ENCODE peak calls at places on chromosome 4, in nine cellular contexts. Y, I, U, W, T, F, J, M and A are unnamed samples.
A peak's percentile ranks its signal among the peaks of the same experiment; 100 is the strongest.

GRCh38 chr4:3317656-3318211 is 24.9 kb downstream of the RGS12 start:
- DNase-seq in F (no peak), M (no peak), U (no peak), J (no peak), I (no peak), Y (no peak), T (no peak), W (no peak), A (no peak)

GRCh38 chr4:78293841-78294301 is 236.7 kb downstream of the FRAS1 start:
- DNase-seq in F (no peak), I (no peak), T (no peak), J (no peak), U (peak; percentile 4), Y (no peak), W (no peak), M (no peak), A (no peak)

GRCh38 chr4:7857238-7857701 is 82.4 kb downstream of the AFAP1 start:
- DNase-seq in J (peak; percentile 36), Y (peak; percentile 25), T (no peak), I (no peak), U (no peak), W (no peak), M (peak; percentile 70), F (no peak), A (no peak)

GRCh38 chr4:88697113-88697512 is 516 bp downstream of the NAP1L5 start:
- DNase-seq in F (no peak), Y (peak; percentile 45), M (peak; percentile 82), I (peak; percentile 16), W (no peak), T (no peak), J (no peak), U (no peak), A (peak; percentile 23)

GRCh38 chr4:54228064-54228527 is 997 bp upstream of the PDGFRA start:
- DNase-seq in W (peak; percentile 59), F (peak; percentile 68), T (no peak), U (peak; percentile 55), I (peak; percentile 68), J (peak; percentile 58), M (peak; percentile 89), Y (peak; percentile 90), A (peak; percentile 51)

GRCh38 chr4:165207016-165207430 is 338 bp upstream of the KLHL2 start:
- DNase-seq in J (peak; percentile 22), I (peak; percentile 31), T (no peak), U (peak; percentile 11), F (no peak), Y (peak; percentile 39), M (peak; percentile 62), W (no peak), A (no peak)

GRCh38 chr4:136424052-136424451 is 1108.2 kb downstream of the PCDH18 start:
- DNase-seq in M (no peak), W (no peak), T (no peak), F (no peak), J (no peak), Y (no peak), I (no peak), U (no peak), A (no peak)

GRCh38 chr4:61507091-61507490 is 307.0 kb downstream of the ADGRL3 start:
- DNase-seq in M (no peak), F (no peak), U (no peak), T (no peak), W (no peak), I (no peak), Y (no peak), J (no peak), A (no peak)

GRCh38 chr4:66524778-66525177 is 854.5 kb upstream of the EPHA5 start:
- DNase-seq in T (no peak), U (no peak), Y (no peak), M (no peak), J (no peak), I (no peak), W (no peak), F (no peak), A (no peak)
- H3K4me1 ChIP-seq in T (no peaks in the 10 kb centered on the region), U (no peaks in the 10 kb centered on the region), Y (no peaks in the 10 kb centered on the region), M (no peaks in the 10 kb centered on the region), J (no peaks in the 10 kb centered on the region), I (no peaks in the 10 kb centered on the region), W (no peaks in the 10 kb centered on the region), F (no peaks in the 10 kb centered on the region), A (no peaks in the 10 kb centered on the region)

GRCh38 chr4:169270156-169270809 is 473 bp downstream of the SH3RF1 start:
- DNase-seq in Y (peak; percentile 58), F (peak; percentile 19), J (peak; percentile 80), W (peak; percentile 37), I (peak; percentile 69), U (peak; percentile 37), M (peak; percentile 70), T (no peak), A (peak; percentile 44)

GRCh38 chr4:169268951-169269781 is 1.6 kb downstream of the SH3RF1 start:
- DNase-seq in U (peak; percentile 58), F (no peak), M (no peak), I (peak; percentile 31), W (no peak), Y (no peak), J (no peak), T (no peak), A (no peak)

GRCh38 chr4:169271692-169272007 is 894 bp upstream of the SH3RF1 start:
- DNase-seq in T (no peak), F (no peak), M (no peak), U (no peak), Y (peak; percentile 24), I (peak; percentile 22), W (no peak), J (no peak), A (no peak)

GRCh38 chr4:169272265-169272886 is 1.6 kb upstream of the SH3RF1 start:
- DNase-seq in F (no peak), I (no peak), T (peak; percentile 72), W (no peak), M (no peak), Y (no peak), J (no peak), U (no peak), A (no peak)

DNA sequence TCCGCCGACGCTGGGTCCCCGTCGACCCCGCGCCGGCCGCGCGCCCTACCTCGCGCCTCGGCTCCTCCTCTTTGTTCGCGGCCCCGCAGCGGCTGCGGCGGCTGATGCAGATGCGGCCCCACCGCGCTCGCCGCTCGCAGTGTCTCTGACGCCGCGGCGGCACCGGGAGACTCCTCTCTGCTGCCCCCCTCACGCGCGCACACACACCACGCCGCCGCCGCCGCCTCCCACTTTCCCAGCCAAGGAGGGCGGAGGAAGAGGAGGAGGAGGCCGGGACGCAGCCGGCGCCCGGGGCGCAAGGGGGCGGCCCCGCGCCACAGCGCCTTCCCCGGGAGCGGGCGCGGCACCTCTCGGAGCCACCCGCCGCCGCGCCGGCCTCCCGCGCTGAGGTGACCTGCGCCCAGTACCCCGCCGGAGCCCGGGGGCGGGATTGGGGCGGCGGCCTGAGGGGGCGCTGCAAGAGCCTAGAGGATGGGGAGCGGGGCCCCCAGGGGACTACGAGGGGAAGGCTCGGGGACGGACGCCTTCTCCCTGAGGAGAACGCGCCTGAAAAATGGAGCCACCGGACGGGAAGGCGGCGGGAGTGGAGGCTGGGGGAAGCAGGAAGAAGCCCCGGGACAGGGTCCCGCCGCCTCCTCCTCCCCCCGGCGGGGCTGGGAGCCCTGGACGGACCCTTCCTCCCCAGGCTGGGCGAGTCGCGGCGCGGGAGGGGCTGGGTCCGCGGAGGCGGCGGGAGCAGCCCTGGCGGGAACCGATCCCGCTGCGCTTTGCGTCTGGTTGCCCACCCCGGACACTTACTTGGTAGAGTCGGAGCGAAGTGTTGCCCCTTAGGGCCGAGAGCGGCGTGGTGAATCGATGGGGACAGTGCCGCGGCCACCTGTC is at the start of gene SH3RF1:
- DNase-seq in I (peak; percentile 88), T (no peak), M (peak; percentile 95), J (peak; percentile 91), U (peak; percentile 80), F (peak; percentile 76), W (peak; percentile 86), Y (peak; percentile 91), A (peak; percentile 81)
- TF ChIP-seq POLR2A in I (peak; percentile 91), T (peak; percentile 85), M (peak; percentile 50), J (peak; percentile 94), U (peak; percentile 63), F (peak; percentile 86), W (peak; percentile 66), Y (no peak), A (peak; percentile 89)

GRCh38 chr4:80264352-80264647 is 2.2 kb upstream of the FGF5 start:
- DNase-seq in J (no peak), W (no peak), U (no peak), T (no peak), I (no peak), Y (no peak), F (no peak), M (no peak), A (no peak)

GRCh38 chr4:80266902-80267380 is 477 bp downstream of the FGF5 start:
- DNase-seq in F (no peak), I (no peak), Y (peak; percentile 20), W (no peak), T (no peak), U (no peak), M (no peak), J (no peak), A (no peak)

GRCh38 chr4:80264825-80265224 is 1.6 kb upstream of the FGF5 start:
- DNase-seq in W (no peak), U (no peak), I (no peak), F (no peak), M (no peak), Y (no peak), T (no peak), J (no peak), A (no peak)

GRCh38 chr4:80266267-80266901 is at the start of gene FGF5:
- DNase-seq in J (peak; percentile 10), Y (peak; percentile 27), T (no peak), F (no peak), W (no peak), I (peak; percentile 36), M (peak; percentile 86), U (no peak), A (no peak)

DNA sequence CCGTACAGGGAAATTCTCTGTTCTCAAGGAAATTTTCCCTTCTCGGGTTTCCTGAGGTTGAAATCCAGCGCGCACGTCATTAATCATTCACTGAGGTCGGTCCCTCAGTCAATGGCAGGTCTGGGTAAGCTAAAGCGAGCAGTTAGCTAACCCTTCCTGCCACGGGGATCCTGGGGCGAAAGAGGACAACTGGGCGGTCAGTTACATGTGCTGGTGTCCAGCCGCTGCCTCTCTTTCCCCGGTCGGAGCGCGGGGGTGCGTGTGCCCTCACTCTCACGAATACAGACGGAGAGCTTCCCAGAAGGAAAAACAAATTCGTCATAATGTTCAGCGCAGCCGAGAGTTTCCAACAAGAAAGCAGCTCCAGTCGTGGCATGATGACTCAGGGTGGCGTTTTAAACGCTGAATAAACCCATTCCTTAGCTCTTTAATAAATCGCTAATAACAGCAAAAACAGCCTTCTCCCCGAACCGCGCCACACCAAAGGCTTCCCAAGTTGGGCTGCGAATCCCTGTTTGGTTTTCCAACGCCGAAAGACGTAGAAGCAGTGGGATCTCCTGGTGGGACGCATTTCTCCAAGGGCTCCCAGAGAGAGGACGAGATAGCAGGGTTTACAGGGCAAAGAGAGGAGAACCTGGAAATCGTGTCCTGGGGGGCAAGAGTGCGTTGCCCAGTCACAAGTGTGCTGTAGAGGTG is 745 bp upstream of the FGF5 start:
- DNase-seq in J (no peak), T (no peak), U (no peak), F (no peak), Y (no peak), I (no peak), W (no peak), M (no peak), A (no peak)
- H3K27ac ChIP-seq in J (no peak overlapping the region), T (no peak overlapping the region), U (no peak overlapping the region), F (no peak overlapping the region), Y (no peak overlapping the region), I (peak overlapping the region; percentile 69), W (no peak overlapping the region), M (peak overlapping the region; percentile 81), A (no peak overlapping the region)

DNA sequence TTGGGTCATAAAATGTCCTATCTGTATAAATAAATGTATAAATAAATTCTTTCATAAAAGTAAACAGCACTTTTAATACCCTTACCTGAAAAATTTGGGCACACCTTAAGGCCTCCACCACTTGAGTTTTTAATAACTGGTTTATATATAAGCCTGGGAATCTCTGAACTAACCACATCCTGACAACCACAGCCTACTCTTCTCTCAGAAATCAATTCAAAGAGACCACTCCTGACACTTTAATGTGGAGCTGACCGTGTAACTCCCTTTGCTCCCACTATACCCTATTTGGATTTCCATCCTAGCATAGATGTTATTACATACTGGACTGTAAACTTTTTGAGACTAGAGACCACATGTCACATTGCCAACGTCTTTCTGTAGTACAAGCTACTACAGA is 3.5 kb downstream of the FBXL5 start:
- DNase-seq in J (no peak), W (no peak), M (no peak), F (no peak), I (no peak), U (no peak), Y (no peak), T (no peak), A (no peak)
- H3K4me1 ChIP-seq in J (peaks cover 61% of the 10 kb centered on the region), W (peaks cover 11% of the 10 kb centered on the region), M (peaks cover 71% of the 10 kb centered on the region), F (peaks cover 41% of the 10 kb centered on the region), I (peaks cover 43% of the 10 kb centered on the region), U (peaks cover 35% of the 10 kb centered on the region), Y (peaks cover 27% of the 10 kb centered on the region), T (peaks cover 29% of the 10 kb centered on the region), A (peaks cover 62% of the 10 kb centered on the region)